ENCODE peak calls at places on chromosomes 16 and 17, in nine cellular contexts. W is heart left ventricle, K is GM23248, V is A673, B is aorta, C is Peyer's patch, P is transverse colon, X is thoracic aorta, H is gastrocnemius medialis. N is an unnamed sample. For H3K9me3 and H3K4me1, the result is how much of the 10 kb centered on the place peaks cover.

GRCh38 chr16:81697886-81698635 is 81.0 kb upstream of the PLCG2 start:
- DNase-seq in W (peak), K (no peak), V (no peak), B (no peak), C (no peak), P (no peak), X (no peak), H (no peak), N (no peak)

GRCh38 chr17:43410557-43411368 is 12.0 kb downstream of the ARL4D start:
- DNase-seq in W (no peak), K (peak), V (no peak), B (no peak), C (peak), P (no peak), X (no peak), H (no peak), N (no peak)

GRCh38 chr17:7357381-7357780 is 2.4 kb downstream of the TMEM95 start:
- DNase-seq in W (no peak), K (no peak), V (no peak), B (no peak), C (no peak), P (no peak), X (no peak), H (no peak), N (no peak)

GRCh38 chr16:81035398-81035974 is at the start of gene ATMIN:
- DNase-seq in W (peak), K (peak), V (peak), B (peak), C (peak), P (peak), X (peak), H (peak), N (peak)

GRCh38 chr17:33334703-33335102 is 41.6 kb upstream of the ASIC2 start:
- DNase-seq in W (no peak), K (no peak), V (no peak), B (no peak), C (no peak), P (no peak), X (no peak), H (no peak), N (no peak)

GRCh38 chr17:74745548-74746177 is 2.8 kb upstream of the NHERF1 start:
- DNase-seq in W (no peak), K (no peak), V (no peak), B (no peak), C (no peak), P (no peak), X (no peak), H (no peak), N (no peak)

GRCh38 chr16:88703486-88704309 is 2.5 kb downstream of the RNF166 start:
- DNase-seq in W (peak), K (no peak), V (peak), B (peak), C (no peak), P (peak), X (no peak), H (no peak), N (peak)

GRCh38 chr17:40422990-40423611 is 5.4 kb upstream of the TOP2A start:
- DNase-seq in W (no peak), K (no peak), V (no peak), B (no peak), C (no peak), P (no peak), X (no peak), H (no peak), N (no peak)

GRCh38 chr16:10828851-10829331 is 10.3 kb upstream of the TVP23A start:
- DNase-seq in W (peak), K (peak), V (no peak), B (peak), C (peak), P (peak), X (peak), H (peak), N (peak)

GRCh38 chr17:42989726-42990652 is 8.2 kb upstream of the RPL27 start:
- DNase-seq in W (no peak), K (peak), V (no peak), B (peak), C (no peak), P (no peak), X (no peak), H (no peak), N (no peak)

GRCh38 chr16:72986011-72986410 is 61.9 kb downstream of the ZFHX3 start:
- DNase-seq in W (no peak), K (peak), V (peak), B (no peak), C (no peak), P (no peak), X (no peak), H (peak), N (no peak)

GRCh38 chr16:72554935-72555334 is 383.0 kb upstream of the PMFBP1 start:
- DNase-seq in W (no peak), K (no peak), V (no peak), B (no peak), C (no peak), P (no peak), X (no peak), H (no peak), N (no peak)

GRCh38 chr17:39621523-39622379 is 5.0 kb upstream of the PPP1R1B start:
- DNase-seq in W (peak), K (peak), V (peak), B (peak), C (peak), P (peak), X (peak), H (peak), N (peak)

GRCh38 chr16:23952128-23953041 is 116.6 kb downstream of the PRKCB start:
- DNase-seq in W (no peak), K (no peak), V (peak), B (peak), C (no peak), P (no peak), X (no peak), H (no peak), N (no peak)

GRCh38 chr17:31579265-31579664 is 187.8 kb downstream of the RAB11FIP4 start:
- DNase-seq in W (no peak), K (peak), V (no peak), B (peak), C (no peak), P (no peak), X (no peak), H (no peak), N (peak)

GRCh38 chr16:74439685-74440084 is 18.4 kb upstream of the CLEC18B start:
- DNase-seq in W (no peak), K (no peak), V (no peak), B (no peak), C (no peak), P (no peak), X (no peak), H (no peak), N (no peak)

GRCh38 chr16:19153876-19154275 is 14.2 kb upstream of the SYT17 start:
- DNase-seq in W (no peak), K (no peak), V (peak), B (no peak), C (no peak), P (no peak), X (no peak), H (no peak), N (no peak)

GRCh38 chr17:42618442-42619150 is 9.1 kb downstream of the TUBG1 start:
- DNase-seq in W (peak), K (no peak), V (peak), B (no peak), C (peak), P (peak), X (no peak), H (peak), N (peak)

GRCh38 chr16:50425648-50426047 is 56.9 kb upstream of the BRD7 start:
- DNase-seq in W (no peak), K (no peak), V (no peak), B (no peak), C (no peak), P (no peak), X (no peak), H (no peak), N (no peak)

GRCh38 chr16:19505600-19506303 is 16.1 kb downstream of the GDE1 start:
- DNase-seq in W (no peak), K (peak), V (no peak), B (no peak), C (no peak), P (no peak), X (no peak), H (no peak), N (no peak)

GRCh38 chr16:85347213-85347591 is 234.9 kb upstream of the CIBAR2 start:
- DNase-seq in W (peak), K (peak), V (peak), B (no peak), C (peak), P (no peak), X (no peak), H (no peak), N (peak)

GRCh38 chr16:2752035-2752849 is at the start of gene SRRM2:
- DNase-seq in W (peak), K (peak), V (peak), B (peak), C (peak), P (peak), X (peak), H (peak), N (peak)

GRCh38 chr16:83954577-83955016 is 1.6 kb downstream of the OSGIN1 start:
- DNase-seq in W (peak), K (peak), V (no peak), B (peak), C (peak), P (peak), X (peak), H (peak), N (peak)

GRCh38 chr17:75273968-75274708 is 3.1 kb upstream of the MIF4GD start:
- DNase-seq in W (no peak), K (peak), V (no peak), B (no peak), C (no peak), P (no peak), X (no peak), H (no peak), N (no peak)

GRCh38 chr16:46790599-46791270 is 40.2 kb downstream of the C16orf87 start:
- DNase-seq in W (no peak), K (peak), V (peak), B (no peak), C (no peak), P (no peak), X (no peak), H (no peak), N (no peak)

GRCh38 chr17:81909966-81910839 is 996 bp downstream of the PCYT2 start:
- DNase-seq in W (no peak), K (peak), V (no peak), B (no peak), C (peak), P (peak), X (no peak), H (no peak), N (peak)

GRCh38 chr17:45228985-45229517 is 7.4 kb downstream of the FMNL1 start:
- DNase-seq in W (peak), K (peak), V (peak), B (peak), C (peak), P (peak), X (peak), H (peak), N (peak)

GRCh38 chr17:7587420-7587786 is 2.5 kb downstream of the SOX15 start:
- DNase-seq in W (no peak), K (peak), V (no peak), B (no peak), C (no peak), P (no peak), X (no peak), H (no peak), N (no peak)

GRCh38 chr16:69039333-69039941 is 66.0 kb upstream of the HAS3 start:
- DNase-seq in W (no peak), K (no peak), V (peak), B (no peak), C (no peak), P (no peak), X (no peak), H (no peak), N (no peak)

GRCh38 chr17:74752822-74753401 is 4.5 kb downstream of the NHERF1 start:
- DNase-seq in W (no peak), K (no peak), V (no peak), B (no peak), C (no peak), P (peak), X (no peak), H (no peak), N (no peak)

GRCh38 chr17:66272699-66273390 is 29.6 kb upstream of the PRKCA start:
- DNase-seq in W (no peak), K (peak), V (peak), B (no peak), C (no peak), P (no peak), X (peak), H (no peak), N (no peak)

GRCh38 chr17:66264696-66265095 is 35.5 kb upstream of the APOH start:
- DNase-seq in W (no peak), K (no peak), V (no peak), B (no peak), C (no peak), P (no peak), X (no peak), H (no peak), N (no peak)

GRCh38 chr17:66270106-66270505 is 32.3 kb upstream of the PRKCA start:
- DNase-seq in W (no peak), K (no peak), V (no peak), B (no peak), C (no peak), P (no peak), X (no peak), H (no peak), N (no peak)

GRCh38 chr17:66271512-66271911 is 30.9 kb upstream of the PRKCA start:
- DNase-seq in W (no peak), K (no peak), V (no peak), B (no peak), C (no peak), P (no peak), X (no peak), H (no peak), N (no peak)

GRCh38 chr17:66268247-66268927 is 34.0 kb upstream of the PRKCA start:
- DNase-seq in W (no peak), K (peak), V (peak), B (no peak), C (no peak), P (no peak), X (no peak), H (no peak), N (no peak)
- H3K9me3 ChIP-seq in W (under half), K (under half), V (under half), B (under half), C (under half), P (under half), X (under half), H (under half), N (under half)

GRCh38 chr17:78340183-78340955 is 19.5 kb downstream of the SOCS3 start:
- DNase-seq in W (peak), K (peak), V (no peak), B (no peak), C (no peak), P (no peak), X (no peak), H (no peak), N (no peak)
- H3K4me1 ChIP-seq in W (under half), K (under half), V (under half), B (under half), C (under half), P (under half), X (under half), H (under half), N (under half)

GRCh38 chr17:9938764-9939163 is 33.7 kb upstream of the RCVRN start:
- DNase-seq in W (no peak), K (no peak), V (no peak), B (no peak), C (no peak), P (no peak), X (no peak), H (no peak), N (no peak)
- H3K9me3 ChIP-seq in W (under half), K (under half), V (under half), B (under half), C (under half), P (under half), X (under half), H (under half), N (under half)

DNA sequence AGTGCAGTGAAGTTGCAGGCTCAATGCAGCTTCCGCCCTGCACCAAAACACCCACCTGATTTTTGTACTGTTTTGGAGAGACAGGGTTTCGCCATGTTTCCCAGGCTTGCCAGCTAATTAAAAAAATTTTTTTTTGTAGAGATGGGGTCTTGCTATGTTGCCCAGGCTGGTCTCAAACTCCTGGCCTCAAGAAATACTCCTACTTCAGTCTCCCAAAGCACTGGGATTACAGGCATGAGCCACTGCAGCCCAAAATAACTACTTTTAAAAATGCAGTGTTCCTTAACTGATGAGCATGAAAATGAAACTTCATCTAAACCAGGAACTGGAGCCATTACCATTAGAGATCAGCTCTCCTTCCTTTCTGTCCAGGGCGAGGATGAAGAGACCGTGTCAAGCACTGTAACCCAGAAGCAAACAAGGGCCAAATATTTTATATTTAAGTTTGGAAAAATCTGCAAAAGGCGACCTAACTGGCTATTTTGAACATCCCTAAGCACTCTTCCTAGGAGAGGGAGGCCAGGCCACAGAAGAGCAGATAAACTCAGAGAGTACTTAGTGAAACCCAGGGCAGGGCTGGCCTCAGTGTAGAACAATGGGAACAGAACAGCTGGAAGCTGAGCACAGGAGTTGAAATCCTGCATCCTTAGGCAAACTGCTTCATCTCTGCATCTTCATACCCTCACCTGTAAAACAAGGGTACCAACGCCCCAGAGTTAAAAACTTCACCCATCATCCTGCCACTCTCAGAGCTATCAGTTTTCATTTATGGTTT is 24.0 kb downstream of the CREBBP start:
- DNase-seq in W (no peak), K (no peak), V (no peak), B (no peak), C (no peak), P (no peak), X (no peak), H (no peak), N (no peak)
- H3K4me1 ChIP-seq in W (half or more), K (under half), V (under half), B (under half), C (under half), P (under half), X (half or more), H (half or more), N (under half)

N was measured in stomach.